ENCODE peak calls at places on chromosomes 11 and 22, in six cellular contexts. L is nephron progenitor cell, H is thoracic aorta, Q is fibroblast of lung, S is body of pancreas, U is fibroblast of mammary gland. X is an unnamed sample.

GRCh38 chr11:60208146-60208895 is 25.4 kb upstream of the MS4A6A start:
- DNase-seq in H (no peak), S (no peak), L (no peak), Q (no peak), U (no peak), X (no peak)

GRCh38 chr22:40273319-40273718 is 73.0 kb upstream of the ADSL start:
- DNase-seq in U (no peak), Q (no peak), L (no peak), H (no peak), S (no peak), X (no peak)

GRCh38 chr11:8309862-8310261 is 46.2 kb upstream of the LMO1 start:
- DNase-seq in U (no peak), S (peak), Q (no peak), H (no peak), L (no peak), X (no peak)

GRCh38 chr11:108559340-108559739 is 34.2 kb downstream of the EXPH5 start:
- DNase-seq in Q (peak), U (peak), H (no peak), S (no peak), L (no peak), X (peak)

GRCh38 chr22:37870273-37870672 is 21.1 kb downstream of the EIF3L start:
- DNase-seq in Q (peak), H (no peak), S (peak), L (no peak), U (peak), X (peak)

GRCh38 chr11:17287058-17287457 is 10.5 kb downstream of the NUCB2 start:
- DNase-seq in H (no peak), Q (no peak), U (no peak), S (no peak), L (no peak), X (no peak)

GRCh38 chr11:73273246-73273890 is 1.2 kb downstream of the P2RY6 start:
- DNase-seq in L (no peak), S (no peak), H (no peak), U (no peak), Q (no peak), X (no peak)

GRCh38 chr11:2269601-2270321 is 627 bp downstream of the ASCL2 start:
- DNase-seq in H (no peak), U (peak), S (peak), L (peak), Q (peak), X (peak)

GRCh38 chr22:49152146-49152929 is 675.3 kb downstream of the BRD1 start:
- DNase-seq in H (no peak), Q (no peak), U (no peak), L (peak), S (no peak), X (no peak)

GRCh38 chr22:46829140-46829891 is 66.9 kb downstream of the TBC1D22A start:
- DNase-seq in Q (peak), H (no peak), U (peak), S (no peak), L (no peak), X (peak)

GRCh38 chr11:68471360-68472340 is 11.1 kb downstream of the PPP6R3 start:
- DNase-seq in Q (peak), U (peak), L (no peak), H (no peak), S (peak), X (no peak)

GRCh38 chr11:130585545-130585944 is 137.1 kb downstream of the ADAMTS15 start:
- DNase-seq in L (peak), U (peak), Q (peak), S (no peak), H (no peak), X (no peak)

GRCh38 chr11:2569321-2569721 is 124.5 kb downstream of the KCNQ1 start:
- DNase-seq in H (no peak), Q (no peak), S (no peak), U (peak), L (no peak), X (peak)

GRCh38 chr11:27456140-27456801 is 16.3 kb downstream of the LGR4 start:
- DNase-seq in S (peak), U (no peak), L (no peak), H (no peak), Q (peak), X (peak)

GRCh38 chr11:44758996-44759395 is 32.2 kb downstream of the TSPAN18 start:
- DNase-seq in H (no peak), U (no peak), L (no peak), S (no peak), Q (no peak), X (no peak)

GRCh38 chr22:21927174-21927823 is 25.3 kb downstream of the PPM1F start:
- DNase-seq in Q (no peak), H (no peak), S (no peak), U (no peak), L (peak), X (no peak)

GRCh38 chr11:68040957-68041591 is 2.2 kb downstream of the TCIRG1 start:
- DNase-seq in Q (no peak), S (peak), U (no peak), H (no peak), L (no peak), X (no peak)

GRCh38 chr11:121634889-121635288 is 182.1 kb upstream of the SORL1-AS1 start:
- DNase-seq in U (peak), S (no peak), L (no peak), Q (peak), H (no peak), X (peak)

GRCh38 chr11:34624069-34624468 is 3.2 kb downstream of the EHF start:
- DNase-seq in L (no peak), Q (no peak), S (peak), U (no peak), H (no peak), X (no peak)

GRCh38 chr22:41699264-41700104 is at the start of gene MEI1:
- DNase-seq in U (peak), S (peak), H (peak), L (no peak), Q (peak), X (peak)

GRCh38 chr22:36387664-36387913 is 178 bp downstream of the MYH9 start:
- DNase-seq in L (no peak), U (no peak), S (no peak), H (no peak), Q (no peak), X (no peak)

GRCh38 chr11:130523166-130523565 is 74.7 kb downstream of the ADAMTS15 start:
- DNase-seq in U (no peak), H (no peak), Q (peak), L (no peak), S (no peak), X (peak)

GRCh38 chr11:128502736-128503135 is 84.6 kb downstream of the ETS1 start:
- DNase-seq in Q (peak), H (no peak), U (peak), L (no peak), S (no peak), X (peak)

GRCh38 chr11:2534957-2535672 is 90.3 kb downstream of the KCNQ1 start:
- DNase-seq in S (no peak), H (no peak), Q (no peak), L (no peak), U (no peak), X (no peak)

GRCh38 chr22:36223504-36223903 is 15.8 kb downstream of the APOL2 start:
- DNase-seq in U (no peak), L (no peak), Q (no peak), H (no peak), S (no peak), X (no peak)

GRCh38 chr11:71323876-71324526 is 71.6 kb upstream of the SHANK2 start:
- DNase-seq in Q (no peak), U (no peak), S (no peak), H (no peak), L (no peak), X (no peak)

GRCh38 chr22:46439576-46440465 is 97.6 kb downstream of the CELSR1 start:
- DNase-seq in H (no peak), S (no peak), U (no peak), L (no peak), Q (no peak), X (no peak)

GRCh38 chr11:69463181-69463891 is 18.1 kb upstream of the LINC01488 start:
- DNase-seq in S (peak), L (peak), H (no peak), Q (peak), U (peak), X (peak)

GRCh38 chr11:2558861-2559526 is 114.2 kb downstream of the KCNQ1 start:
- DNase-seq in H (no peak), S (no peak), L (no peak), Q (no peak), U (no peak), X (no peak)

GRCh38 chr11:23134627-23135026 is 274.4 kb upstream of the CCDC179 start:
- DNase-seq in L (no peak), U (no peak), S (no peak), Q (no peak), H (no peak), X (no peak)

GRCh38 chr11:47518212-47518959 is 34.5 kb downstream of the CELF1 start:
- DNase-seq in Q (no peak), L (no peak), U (no peak), S (no peak), H (no peak), X (no peak)

GRCh38 chr22:36510966-36511881 is 4.4 kb upstream of the FOXRED2 start:
- DNase-seq in H (no peak), S (peak), L (peak), U (peak), Q (peak), X (peak)

GRCh38 chr11:68215087-68215445 is 2.0 kb upstream of the KMT5B start:
- DNase-seq in S (no peak), L (no peak), H (no peak), U (no peak), Q (no peak), X (no peak)

GRCh38 chr11:126175261-126175885 is 36.1 kb downstream of the RPUSD4 start:
- DNase-seq in H (no peak), Q (no peak), U (peak), L (no peak), S (no peak), X (peak)

GRCh38 chr22:39559456-39560105 is 11.0 kb upstream of the CACNA1I start:
- DNase-seq in U (no peak), Q (no peak), S (no peak), L (peak), H (no peak), X (peak)

GRCh38 chr22:45304971-45305370 is 4.8 kb upstream of the FAM118A start:
- DNase-seq in H (no peak), U (no peak), L (no peak), Q (peak), S (no peak), X (no peak)

GRCh38 chr11:17214338-17214737 is 6.6 kb upstream of the PIK3C2A start:
- DNase-seq in L (no peak), S (no peak), H (no peak), U (no peak), Q (no peak), X (no peak)

GRCh38 chr11:121886005-121886739 is 229.8 kb downstream of the BLID start:
- DNase-seq in S (peak), U (peak), L (no peak), Q (no peak), H (no peak), X (no peak)

DNA sequence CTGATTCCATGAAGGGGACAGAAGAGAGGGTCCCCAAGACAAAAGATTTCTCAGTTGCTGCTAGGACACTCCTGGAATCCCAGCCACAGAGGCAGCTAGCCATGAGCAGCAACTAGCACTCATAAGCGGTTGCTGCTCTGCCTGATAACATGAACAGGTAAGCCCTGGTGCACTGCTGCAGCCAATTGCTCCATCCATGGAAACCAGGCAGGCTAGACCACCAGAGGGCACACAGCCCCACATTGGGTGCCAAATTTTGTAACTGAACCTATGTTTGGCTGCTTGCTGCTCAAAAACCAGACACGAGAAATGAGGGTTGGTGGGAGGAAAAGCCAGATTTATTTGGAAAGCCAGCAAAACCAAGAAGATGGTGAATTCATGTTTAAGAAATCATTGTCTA is 21.9 kb upstream of the QSER1 start:
- DNase-seq in S (no peak), H (no peak), U (no peak), L (peak), Q (no peak), X (no peak)
- TF ChIP-seq CTCF in S (no peak), H (no peak), U (peak), L (peak), Q (peak), X (no peak)

GRCh38 chr11:112129656-112130055 is 34.2 kb downstream of the IL18 start:
- DNase-seq in Q (no peak), U (no peak), H (no peak), S (peak), L (no peak), X (no peak)
- TF ChIP-seq CTCF in Q (no peak), U (no peak), H (no peak), S (no peak), L (no peak), X (no peak)

GRCh38 chr22:19138217-19139000 is 6.0 kb downstream of the ESS2 start:
- DNase-seq in H (no peak), L (no peak), S (no peak), U (no peak), Q (no peak), X (no peak)
- TF ChIP-seq CTCF in H (no peak), L (no peak), S (no peak), U (no peak), Q (no peak), X (no peak)

GRCh38 chr11:116935514-116935913 is 98.1 kb upstream of the APOA1 start:
- DNase-seq in S (no peak), L (no peak), U (no peak), Q (no peak), H (no peak), X (no peak)

GRCh38 chr11:116931206-116931953 is 94.0 kb upstream of the APOA1 start:
- DNase-seq in S (no peak), Q (peak), U (peak), H (no peak), L (no peak), X (no peak)

GRCh38 chr11:116932182-116932581 is 94.8 kb upstream of the APOA1 start:
- DNase-seq in Q (no peak), L (no peak), S (no peak), U (no peak), H (no peak), X (no peak)

GRCh38 chr11:116935089-116935488 is 97.7 kb upstream of the APOA1 start:
- DNase-seq in L (no peak), S (no peak), U (no peak), Q (no peak), H (no peak), X (no peak)

DNA sequence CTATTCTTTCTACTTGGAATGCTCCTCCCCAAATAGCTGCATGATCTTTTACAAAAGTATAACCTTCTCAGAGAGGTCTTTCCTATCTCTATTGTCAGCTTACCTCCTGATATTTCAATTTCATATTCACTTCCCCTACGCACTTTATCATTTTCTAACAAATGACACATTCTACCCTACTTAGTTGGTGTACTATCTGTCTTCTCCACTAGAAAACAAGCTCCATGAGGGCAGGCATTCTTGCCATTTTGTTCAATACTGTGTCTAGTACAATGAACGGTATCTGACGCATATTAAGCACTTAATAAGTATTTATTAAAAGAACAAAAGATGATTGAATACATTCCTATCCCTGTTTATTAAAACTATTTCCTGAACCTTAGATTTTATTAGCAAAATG is 96.5 kb upstream of the APOA1 start:
- DNase-seq in H (no peak), U (no peak), Q (no peak), S (no peak), L (no peak), X (no peak)
- TF ChIP-seq CTCF in H (no peak), U (no peak), Q (no peak), S (no peak), L (no peak), X (no peak)